ENCODE peak calls at places on chromosomes 4 and X, in ten cellular contexts. W is coronary artery, V is heart right ventricle, A is fibroblast of mammary gland, M is body of pancreas, N is neural crest cell, P is lower leg skin, I is fibroblast of the aortic adventitia, G is endothelial cell, E is GM13976. R is an unnamed sample.

GRCh38 chr4:80535551-80535950 is 200.0 kb downstream of the CFAP299 start:
- DNase-seq in W (no peak), N (no peak), E (no peak), M (no peak), V (no peak), P (no peak), G (no peak), I (no peak), A (no peak), R (no peak)

GRCh38 chr4:142191901-142192300 is 555.5 kb downstream of the IL15 start:
- DNase-seq in E (no peak), A (peak; percentile 50), V (no peak), M (no peak), G (no peak), I (peak; percentile 39), W (no peak), P (no peak), N (no peak), R (no peak)

GRCh38 chrX:6227445-6227820 is 1.2 kb downstream of the NLGN4X start:
- DNase-seq in V (no peak), A (no peak), I (no peak), M (no peak), G (peak; percentile 5), E (peak; percentile 8), W (no peak), P (no peak), N (peak; percentile 33), R (no peak)

GRCh38 chrX:46257451-46257879 is 287.8 kb downstream of the ZNF674 start:
- DNase-seq in W (no peak), E (no peak), N (no peak), G (no peak), V (no peak), A (no peak), M (no peak), I (no peak), P (no peak), R (no peak)

GRCh38 chr4:30717208-30718020 is 2.8 kb upstream of the PCDH7 start:
- DNase-seq in P (no peak), G (peak; percentile 70), M (no peak), I (peak; percentile 72), N (peak; percentile 57), V (peak; percentile 24), E (peak; percentile 55), W (no peak), A (peak; percentile 66), R (no peak)

GRCh38 chr4:16122784-16123183 is 39.0 kb upstream of the PROM1 start:
- DNase-seq in I (no peak), N (no peak), E (no peak), G (no peak), V (no peak), M (no peak), P (no peak), W (no peak), A (no peak), R (no peak)

GRCh38 chr4:836781-837301 is 10.9 kb upstream of the CPLX1 start:
- DNase-seq in P (no peak), E (no peak), V (no peak), M (peak; percentile 76), G (no peak), N (no peak), W (no peak), A (no peak), I (no peak), R (no peak)

GRCh38 chr4:27668001-27668400 is 807.4 kb downstream of the STIM2 start:
- DNase-seq in V (no peak), E (no peak), M (no peak), W (no peak), G (no peak), P (no peak), A (no peak), N (no peak), I (no peak), R (no peak)

GRCh38 chrX:129773649-129774458 is 5.9 kb upstream of the SASH3 start:
- DNase-seq in A (no peak), N (no peak), W (no peak), I (no peak), E (no peak), V (no peak), P (no peak), G (no peak), M (no peak), R (no peak)

GRCh38 chrX:153641575-153642312 is 5.3 kb upstream of the DUSP9 start:
- DNase-seq in I (no peak), E (no peak), V (no peak), G (no peak), N (no peak), A (no peak), M (no peak), W (no peak), P (no peak), R (no peak)

GRCh38 chrX:153928846-153929245 is 2.8 kb upstream of the ARHGAP4 start:
- DNase-seq in V (no peak), W (no peak), P (no peak), A (no peak), E (no peak), G (no peak), N (no peak), M (no peak), I (no peak), R (no peak)

GRCh38 chrX:78643106-78643505 is 16.0 kb downstream of the RTL3 start:
- DNase-seq in E (no peak), M (no peak), G (no peak), P (no peak), N (no peak), W (no peak), A (no peak), V (no peak), I (no peak), R (no peak)

GRCh38 chr4:55407119-55407518 is 11.4 kb downstream of the TMEM165 start:
- DNase-seq in E (no peak), P (no peak), W (no peak), N (no peak), A (no peak), M (no peak), I (no peak), V (no peak), G (no peak), R (no peak)

GRCh38 chr4:46389301-46389761 is 597 bp downstream of the GABRA2 start:
- DNase-seq in E (peak; percentile 9), W (no peak), P (no peak), G (no peak), V (no peak), N (peak; percentile 12), A (no peak), I (no peak), M (no peak), R (no peak)

GRCh38 chrX:129359269-129359668 is 164.0 kb downstream of the SMARCA1 start:
- DNase-seq in E (no peak), I (no peak), N (no peak), A (peak; percentile 26), P (no peak), V (no peak), G (no peak), M (no peak), W (no peak), R (no peak)

GRCh38 chr4:155796031-155796430 is 37.2 kb downstream of the GUCY1B1 start:
- DNase-seq in A (peak; percentile 35), G (no peak), P (no peak), M (no peak), N (no peak), E (no peak), V (no peak), W (no peak), I (no peak), R (no peak)
- TF ChIP-seq CTCF in A (peak; percentile 41), G (peak; percentile 58), P (no peak), M (no peak), N (peak; percentile 60), E (no peak), V (no peak), W (no peak), I (peak; percentile 51), R (no peak)

DNA sequence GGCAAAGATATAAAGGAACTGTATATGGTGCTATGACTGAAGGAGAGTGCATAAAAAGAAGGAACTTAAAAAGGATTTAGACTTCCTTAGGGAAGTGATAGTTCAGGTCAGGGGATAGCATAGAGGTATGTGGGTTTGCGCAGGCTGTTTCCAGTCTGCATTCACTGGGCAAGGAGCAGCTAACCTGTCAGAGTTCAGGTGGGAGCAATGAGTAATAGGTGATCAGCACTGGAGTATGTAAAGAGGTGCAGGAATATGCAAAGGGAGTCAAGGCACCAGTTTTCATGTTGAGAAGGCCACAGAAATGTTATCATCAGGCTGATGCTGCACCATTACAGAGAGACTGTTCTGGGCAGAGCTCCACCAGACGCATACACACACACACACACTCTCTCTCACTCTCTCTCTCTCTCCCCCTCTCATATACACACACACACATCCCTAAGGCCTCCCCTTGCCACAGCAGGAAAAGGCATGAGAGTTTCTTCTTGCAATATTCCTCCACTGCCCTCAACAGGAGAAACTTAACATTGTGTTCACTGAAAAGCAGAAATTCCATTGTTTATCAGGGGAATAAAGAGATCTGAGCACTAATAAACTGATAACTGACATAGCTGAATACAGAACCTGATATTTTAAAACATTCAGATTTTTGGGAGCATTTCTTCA is 256.4 kb upstream of the GRID2 start:
- DNase-seq in I (peak; percentile 54), G (no peak), A (no peak), E (no peak), W (no peak), P (no peak), N (no peak), V (no peak), M (no peak), R (no peak)
- TF ChIP-seq CTCF in I (peak; percentile 16), G (no peak), A (no peak), E (no peak), W (no peak), P (no peak), N (no peak), V (no peak), M (no peak), R (peak; percentile 15)

DNA sequence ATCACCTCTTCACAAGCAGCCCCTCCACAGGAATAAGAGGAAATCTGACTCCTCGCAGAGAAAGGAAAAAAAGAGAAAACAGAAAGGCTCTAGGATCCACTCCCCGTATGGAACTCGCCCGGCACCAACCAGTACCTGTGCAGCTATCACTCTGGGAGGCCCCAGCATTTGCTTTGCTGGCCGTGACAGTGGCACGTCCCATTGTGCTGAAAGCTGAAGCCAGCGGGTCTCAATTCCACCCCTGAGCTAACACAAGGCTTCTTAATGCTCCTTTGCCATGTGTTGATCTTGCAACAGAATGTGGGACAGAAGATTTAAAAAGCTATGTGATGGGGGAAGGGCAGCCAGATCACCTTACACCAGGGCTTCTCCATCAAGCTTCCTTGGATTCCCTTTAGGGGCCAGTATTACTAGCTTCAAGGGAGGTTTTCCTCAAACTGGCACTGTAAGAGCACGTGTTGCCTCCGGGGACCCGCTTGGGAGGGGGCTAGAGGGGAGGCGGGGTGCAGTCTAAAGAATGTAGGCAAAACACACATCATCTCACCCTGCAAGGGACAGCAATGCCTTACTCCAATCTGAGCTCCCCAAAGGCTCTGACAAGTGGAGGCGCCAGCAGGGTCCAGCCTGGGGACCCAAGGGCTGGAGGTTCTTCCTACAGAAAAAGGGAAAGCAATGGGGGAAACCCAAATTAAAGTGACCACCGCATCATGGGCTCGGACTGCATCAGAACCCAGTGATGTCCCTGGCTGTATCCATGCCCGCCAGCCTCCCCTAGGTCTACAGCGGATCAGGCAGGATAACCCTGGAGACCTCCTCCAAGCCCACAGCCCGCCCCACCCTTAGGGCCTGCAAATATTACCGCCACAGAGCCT is 1.2 kb downstream of the USP46 start:
- DNase-seq in W (no peak), A (peak; percentile 59), N (peak; percentile 6), E (peak; percentile 27), G (peak; percentile 12), M (peak; percentile 21), I (peak; percentile 48), V (no peak), P (no peak), R (no peak)
- TF ChIP-seq CTCF in W (no peak), A (peak; percentile 5), N (peak; percentile 11), E (no peak), G (no peak), M (no peak), I (no peak), V (no peak), P (no peak), R (no peak)

GRCh38 chrX:149825424-149825823 is 43.7 kb downstream of the MAGEA9 start:
- DNase-seq in G (peak; percentile 41), V (no peak), W (no peak), N (peak; percentile 26), A (peak; percentile 2), I (peak; percentile 9), E (no peak), P (no peak), M (no peak), R (no peak)
- TF ChIP-seq CTCF in G (no peak), V (no peak), W (no peak), N (peak; percentile 45), A (peak; percentile 21), I (peak; percentile 33), E (no peak), P (no peak), M (peak; percentile 15), R (peak; percentile 44)

R was measured in D721Med.